ENCODE peak calls at places on chromosomes 16 and 17, in eight cellular contexts. One of them, this sample, is unnamed. For H4K20me1, the result is how much of the 10 kb centered on the place peaks cover.

GRCh38 chr16:12507366-12507765 is 296.3 kb downstream of the CPPED1 start:
- DNase-seq in astrocyte: no peak
- DNase-seq in H1: no peak
- DNase-seq in H9: no peak
- DNase-seq in neural progenitor cell: no peak
- DNase-seq in fibroblast of lung: no peak
- DNase-seq in HCT116: no peak
- DNase-seq in GM23248: peak
- DNase-seq in this sample: no peak

GRCh38 chr16:48561960-48562393 is 48.0 kb downstream of the N4BP1 start:
- DNase-seq in H1: no peak
- DNase-seq in HCT116: no peak
- DNase-seq in neural progenitor cell: no peak
- DNase-seq in fibroblast of lung: peak
- DNase-seq in H9: no peak
- DNase-seq in astrocyte: peak
- DNase-seq in GM23248: peak
- DNase-seq in this sample: no peak

GRCh38 chr17:9360610-9361571 is 214.7 kb downstream of the STX8 start:
- DNase-seq in GM23248: peak
- DNase-seq in fibroblast of lung: peak
- DNase-seq in neural progenitor cell: no peak
- DNase-seq in H1: no peak
- DNase-seq in astrocyte: peak
- DNase-seq in HCT116: no peak
- DNase-seq in H9: no peak
- DNase-seq in this sample: peak

GRCh38 chr17:4310349-4311060 is 46.7 kb upstream of the ANKFY1 start:
- DNase-seq in HCT116: no peak
- DNase-seq in H1: no peak
- DNase-seq in GM23248: peak
- DNase-seq in neural progenitor cell: no peak
- DNase-seq in fibroblast of lung: peak
- DNase-seq in astrocyte: peak
- DNase-seq in H9: no peak
- DNase-seq in this sample: no peak

GRCh38 chr16:30609928-30610839 is at the start of gene ZNF689:
- DNase-seq in neural progenitor cell: peak
- DNase-seq in GM23248: peak
- DNase-seq in fibroblast of lung: peak
- DNase-seq in astrocyte: peak
- DNase-seq in H1: peak
- DNase-seq in H9: peak
- DNase-seq in HCT116: peak
- DNase-seq in this sample: peak

GRCh38 chr17:80855968-80856862 is 135.4 kb upstream of the CHMP6 start:
- DNase-seq in HCT116: peak
- DNase-seq in H1: no peak
- DNase-seq in neural progenitor cell: no peak
- DNase-seq in GM23248: peak
- DNase-seq in fibroblast of lung: peak
- DNase-seq in astrocyte: peak
- DNase-seq in H9: no peak
- DNase-seq in this sample: peak

GRCh38 chr17:58665946-58666857 is 25.6 kb downstream of the TEX14 start:
- DNase-seq in astrocyte: no peak
- DNase-seq in fibroblast of lung: no peak
- DNase-seq in H9: no peak
- DNase-seq in GM23248: no peak
- DNase-seq in neural progenitor cell: no peak
- DNase-seq in HCT116: peak
- DNase-seq in H1: no peak
- DNase-seq in this sample: no peak

GRCh38 chr17:62933986-62934385 is 32.0 kb upstream of the TANC2 start:
- DNase-seq in H9: no peak
- DNase-seq in HCT116: no peak
- DNase-seq in H1: no peak
- DNase-seq in astrocyte: peak
- DNase-seq in neural progenitor cell: no peak
- DNase-seq in GM23248: peak
- DNase-seq in fibroblast of lung: no peak
- DNase-seq in this sample: no peak

GRCh38 chr17:62819511-62820221 is 11.6 kb upstream of the MARCHF10 start:
- DNase-seq in fibroblast of lung: peak
- DNase-seq in H1: no peak
- DNase-seq in H9: peak
- DNase-seq in GM23248: peak
- DNase-seq in neural progenitor cell: peak
- DNase-seq in astrocyte: peak
- DNase-seq in HCT116: peak
- DNase-seq in this sample: peak

GRCh38 chr16:6852643-6853042 is 480.0 kb upstream of the RBFOX1 start:
- DNase-seq in astrocyte: no peak
- DNase-seq in H9: no peak
- DNase-seq in HCT116: no peak
- DNase-seq in fibroblast of lung: no peak
- DNase-seq in GM23248: no peak
- DNase-seq in neural progenitor cell: no peak
- DNase-seq in H1: no peak
- DNase-seq in this sample: no peak

GRCh38 chr17:83177611-83178532 is 98.5 kb downstream of the METRNL start:
- DNase-seq in neural progenitor cell: no peak
- DNase-seq in HCT116: no peak
- DNase-seq in H1: no peak
- DNase-seq in H9: peak
- DNase-seq in fibroblast of lung: no peak
- DNase-seq in astrocyte: no peak
- DNase-seq in GM23248: no peak
- DNase-seq in this sample: peak

GRCh38 chr16:51392651-51393187 is 241.6 kb upstream of the SALL1 start:
- DNase-seq in fibroblast of lung: peak
- DNase-seq in HCT116: no peak
- DNase-seq in GM23248: peak
- DNase-seq in H1: no peak
- DNase-seq in H9: peak
- DNase-seq in astrocyte: peak
- DNase-seq in neural progenitor cell: peak
- DNase-seq in this sample: peak

GRCh38 chr17:69450857-69451410 is 36.4 kb downstream of the MAP2K6 start:
- DNase-seq in GM23248: no peak
- DNase-seq in astrocyte: peak
- DNase-seq in neural progenitor cell: peak
- DNase-seq in H1: no peak
- DNase-seq in H9: no peak
- DNase-seq in fibroblast of lung: no peak
- DNase-seq in HCT116: no peak
- DNase-seq in this sample: no peak

GRCh38 chr16:31181102-31181830 is 1.3 kb downstream of the FUS start:
- DNase-seq in neural progenitor cell: peak
- DNase-seq in fibroblast of lung: peak
- DNase-seq in HCT116: no peak
- DNase-seq in H1: no peak
- DNase-seq in astrocyte: no peak
- DNase-seq in H9: no peak
- DNase-seq in GM23248: peak
- DNase-seq in this sample: peak

GRCh38 chr16:82585675-82586074 is 41.1 kb upstream of the CDH13 start:
- DNase-seq in GM23248: peak
- DNase-seq in HCT116: no peak
- DNase-seq in astrocyte: peak
- DNase-seq in neural progenitor cell: no peak
- DNase-seq in H9: no peak
- DNase-seq in H1: no peak
- DNase-seq in fibroblast of lung: no peak
- DNase-seq in this sample: peak

GRCh38 chr17:21204923-21205322 is 9.0 kb downstream of the TMEM11 start:
- DNase-seq in GM23248: no peak
- DNase-seq in neural progenitor cell: no peak
- DNase-seq in H1: no peak
- DNase-seq in astrocyte: no peak
- DNase-seq in H9: no peak
- DNase-seq in HCT116: no peak
- DNase-seq in fibroblast of lung: no peak
- DNase-seq in this sample: no peak
- H4K20me1 ChIP-seq in GM23248: under half
- H4K20me1 ChIP-seq in neural progenitor cell: half or more
- H4K20me1 ChIP-seq in H1: half or more
- H4K20me1 ChIP-seq in astrocyte: half or more
- H4K20me1 ChIP-seq in H9: under half
- H4K20me1 ChIP-seq in HCT116: under half
- H4K20me1 ChIP-seq in fibroblast of lung: under half
- H4K20me1 ChIP-seq in this sample: half or more

DNA sequence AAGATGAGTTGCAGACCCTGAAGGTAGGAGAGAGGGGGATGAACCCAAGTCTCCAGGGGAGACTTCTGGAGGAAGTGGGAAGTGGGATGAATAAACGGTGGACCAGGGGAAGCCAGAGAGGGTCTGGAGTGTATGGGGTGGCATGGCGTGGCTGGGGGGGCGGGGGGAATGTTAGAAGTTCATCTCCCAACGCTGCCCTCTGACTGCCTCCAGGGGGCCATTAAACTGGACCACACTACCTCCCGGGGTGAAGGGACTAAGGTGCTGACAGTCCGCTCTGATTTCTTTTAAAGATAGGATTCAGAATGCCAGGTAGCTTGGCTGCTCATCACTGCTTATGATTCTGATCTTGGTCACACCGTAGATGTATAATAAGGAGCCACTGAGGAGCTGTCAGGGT is 21.2 kb downstream of the ST3GAL2 start:
- DNase-seq in HCT116: no peak
- DNase-seq in H9: no peak
- DNase-seq in GM23248: no peak
- DNase-seq in astrocyte: no peak
- DNase-seq in neural progenitor cell: no peak
- DNase-seq in H1: no peak
- DNase-seq in fibroblast of lung: no peak
- DNase-seq in this sample: peak
- H4K20me1 ChIP-seq in HCT116: under half
- H4K20me1 ChIP-seq in H9: under half
- H4K20me1 ChIP-seq in GM23248: under half
- H4K20me1 ChIP-seq in astrocyte: half or more
- H4K20me1 ChIP-seq in neural progenitor cell: half or more
- H4K20me1 ChIP-seq in H1: under half
- H4K20me1 ChIP-seq in fibroblast of lung: under half
- H4K20me1 ChIP-seq in this sample: under half

GRCh38 chr16:85569039-85569614 is 44.0 kb upstream of the GSE1 start:
- DNase-seq in GM23248: no peak
- DNase-seq in HCT116: no peak
- DNase-seq in neural progenitor cell: no peak
- DNase-seq in astrocyte: no peak
- DNase-seq in H1: no peak
- DNase-seq in H9: no peak
- DNase-seq in fibroblast of lung: no peak
- DNase-seq in this sample: no peak

GRCh38 chr16:85571563-85571812 is 41.6 kb upstream of the GSE1 start:
- DNase-seq in astrocyte: no peak
- DNase-seq in H1: no peak
- DNase-seq in neural progenitor cell: no peak
- DNase-seq in GM23248: no peak
- DNase-seq in fibroblast of lung: no peak
- DNase-seq in HCT116: no peak
- DNase-seq in H9: no peak
- DNase-seq in this sample: no peak

GRCh38 chr16:85569615-85570212 is 43.4 kb upstream of the GSE1 start:
- DNase-seq in astrocyte: peak
- DNase-seq in H9: peak
- DNase-seq in H1: no peak
- DNase-seq in GM23248: peak
- DNase-seq in HCT116: no peak
- DNase-seq in neural progenitor cell: no peak
- DNase-seq in fibroblast of lung: peak
- DNase-seq in this sample: peak

GRCh38 chr16:85570735-85571562 is 42.2 kb upstream of the GSE1 start:
- DNase-seq in H1: no peak
- DNase-seq in GM23248: no peak
- DNase-seq in neural progenitor cell: no peak
- DNase-seq in fibroblast of lung: no peak
- DNase-seq in H9: no peak
- DNase-seq in HCT116: no peak
- DNase-seq in astrocyte: no peak
- DNase-seq in this sample: no peak

GRCh38 chr16:85570213-85570734 is 42.8 kb upstream of the GSE1 start:
- DNase-seq in H1: no peak
- DNase-seq in fibroblast of lung: no peak
- DNase-seq in HCT116: peak
- DNase-seq in GM23248: no peak
- DNase-seq in H9: no peak
- DNase-seq in astrocyte: no peak
- DNase-seq in neural progenitor cell: no peak
- DNase-seq in this sample: no peak
- H4K20me1 ChIP-seq in H1: under half
- H4K20me1 ChIP-seq in fibroblast of lung: under half
- H4K20me1 ChIP-seq in HCT116: under half
- H4K20me1 ChIP-seq in GM23248: under half
- H4K20me1 ChIP-seq in H9: under half
- H4K20me1 ChIP-seq in astrocyte: half or more
- H4K20me1 ChIP-seq in neural progenitor cell: under half
- H4K20me1 ChIP-seq in this sample: half or more

GRCh38 chr16:17347624-17348023 is 123.1 kb downstream of the XYLT1 start:
- DNase-seq in GM23248: no peak
- DNase-seq in H1: no peak
- DNase-seq in H9: no peak
- DNase-seq in HCT116: no peak
- DNase-seq in neural progenitor cell: no peak
- DNase-seq in astrocyte: no peak
- DNase-seq in fibroblast of lung: no peak
- DNase-seq in this sample: no peak
- H4K20me1 ChIP-seq in GM23248: under half
- H4K20me1 ChIP-seq in H1: under half
- H4K20me1 ChIP-seq in H9: under half
- H4K20me1 ChIP-seq in HCT116: under half
- H4K20me1 ChIP-seq in neural progenitor cell: under half
- H4K20me1 ChIP-seq in astrocyte: half or more
- H4K20me1 ChIP-seq in fibroblast of lung: under half
- H4K20me1 ChIP-seq in this sample: under half

GRCh38 chr17:57316361-57316760 is 60.0 kb downstream of the MSI2 start:
- DNase-seq in fibroblast of lung: no peak
- DNase-seq in GM23248: no peak
- DNase-seq in H9: no peak
- DNase-seq in astrocyte: no peak
- DNase-seq in neural progenitor cell: no peak
- DNase-seq in H1: no peak
- DNase-seq in HCT116: no peak
- DNase-seq in this sample: no peak
- H4K20me1 ChIP-seq in fibroblast of lung: under half
- H4K20me1 ChIP-seq in GM23248: under half
- H4K20me1 ChIP-seq in H9: under half
- H4K20me1 ChIP-seq in astrocyte: half or more
- H4K20me1 ChIP-seq in neural progenitor cell: half or more
- H4K20me1 ChIP-seq in H1: under half
- H4K20me1 ChIP-seq in HCT116: under half
- H4K20me1 ChIP-seq in this sample: under half

This sample was measured in osteoblast.